ENCODE peak calls at places on chromosomes 5 and 9, in ten cellular contexts. Q is hepatocyte; A is psoas muscle; I is lower lobe of right lung; B is cardiac muscle cell; X is substantia nigra; C is CD8-positive, alpha-beta T cell; Y is heart right ventricle; V is A549; H is spleen. N is an unnamed sample.

GRCh38 chr5:175689147-175689991 is 31.5 kb downstream of the HRH2 start:
- DNase-seq in Q (no peak), A (peak), I (no peak), B (peak), X (no peak), C (no peak), Y (peak), V (no peak), H (peak), N (no peak)

GRCh38 chr9:130732131-130732530 is 38.6 kb downstream of the EXOSC2 start:
- DNase-seq in Q (no peak), A (no peak), I (no peak), B (peak), X (no peak), C (no peak), Y (no peak), V (no peak), H (no peak), N (no peak)

GRCh38 chr9:99127372-99128132 is 22.6 kb downstream of the TGFBR1 start:
- DNase-seq in Q (no peak), A (no peak), I (no peak), B (no peak), X (no peak), C (no peak), Y (no peak), V (no peak), H (no peak), N (no peak)

GRCh38 chr5:122311888-122312669 is at the start of gene SNCAIP:
- DNase-seq in Q (peak), A (peak), I (peak), B (peak), X (no peak), C (no peak), Y (peak), V (peak), H (peak), N (no peak)

GRCh38 chr5:56552612-56553268 is 262.6 kb upstream of the MAP3K1 start:
- DNase-seq in Q (no peak), A (no peak), I (no peak), B (no peak), X (no peak), C (no peak), Y (no peak), V (no peak), H (no peak), N (no peak)

GRCh38 chr5:39130716-39131115 is 56.5 kb upstream of the RICTOR start:
- DNase-seq in Q (no peak), A (no peak), I (no peak), B (no peak), X (no peak), C (no peak), Y (no peak), V (no peak), H (no peak), N (no peak)

GRCh38 chr9:4235951-4236804 is 63.7 kb downstream of the GLIS3 start:
- DNase-seq in Q (peak), A (no peak), I (no peak), B (peak), X (no peak), C (no peak), Y (no peak), V (peak), H (no peak), N (no peak)

GRCh38 chr5:105504-106080 is 13.6 kb downstream of the PLEKHG4B start:
- DNase-seq in Q (no peak), A (no peak), I (no peak), B (no peak), X (no peak), C (no peak), Y (no peak), V (no peak), H (no peak), N (no peak)

GRCh38 chr5:6649186-6649585 is 15.9 kb downstream of the SRD5A1 start:
- DNase-seq in Q (no peak), A (no peak), I (no peak), B (no peak), X (no peak), C (no peak), Y (no peak), V (no peak), H (no peak), N (no peak)

GRCh38 chr9:136225748-136226679 is 19.6 kb downstream of the QSOX2 start:
- DNase-seq in Q (peak), A (peak), I (peak), B (peak), X (no peak), C (peak), Y (peak), V (peak), H (peak), N (peak)

GRCh38 chr5:661891-662750 is 31.0 kb downstream of the TPPP start:
- DNase-seq in Q (no peak), A (peak), I (peak), B (no peak), X (no peak), C (no peak), Y (no peak), V (no peak), H (peak), N (no peak)

GRCh38 chr9:138022121-138022741 is 144.6 kb downstream of the CACNA1B start:
- DNase-seq in Q (peak), A (no peak), I (peak), B (peak), X (no peak), C (no peak), Y (no peak), V (peak), H (peak), N (no peak)

GRCh38 chr5:148924817-148925216 is 98.4 kb downstream of the ADRB2 start:
- DNase-seq in Q (no peak), A (no peak), I (no peak), B (no peak), X (no peak), C (no peak), Y (peak), V (no peak), H (no peak), N (no peak)

GRCh38 chr5:92380069-92380770 is 997.1 kb upstream of the ARRDC3 start:
- DNase-seq in Q (no peak), A (no peak), I (no peak), B (peak), X (no peak), C (no peak), Y (no peak), V (no peak), H (no peak), N (no peak)

GRCh38 chr9:18658764-18659705 is 185.1 kb downstream of the ADAMTSL1 start:
- DNase-seq in Q (no peak), A (no peak), I (no peak), B (peak), X (no peak), C (no peak), Y (no peak), V (no peak), H (no peak), N (no peak)

GRCh38 chr9:76610009-76610352 is 151.0 kb downstream of the GCNT1 start:
- DNase-seq in Q (peak), A (peak), I (peak), B (peak), X (no peak), C (no peak), Y (peak), V (no peak), H (no peak), N (no peak)

GRCh38 chr9:34664281-34665108 is 2.0 kb upstream of the CCL27 start:
- DNase-seq in Q (peak), A (peak), I (peak), B (peak), X (peak), C (peak), Y (peak), V (peak), H (peak), N (peak)

GRCh38 chr9:129291041-129291501 is 113.0 kb upstream of the IER5L start:
- DNase-seq in Q (no peak), A (no peak), I (peak), B (no peak), X (no peak), C (no peak), Y (no peak), V (no peak), H (peak), N (no peak)

GRCh38 chr5:16773990-16774389 is 157.2 kb upstream of the RETREG1 start:
- DNase-seq in Q (no peak), A (no peak), I (no peak), B (peak), X (no peak), C (no peak), Y (no peak), V (no peak), H (no peak), N (no peak)

GRCh38 chr9:101148344-101148743 is 119.8 kb downstream of the PLPPR1 start:
- DNase-seq in Q (no peak), A (no peak), I (no peak), B (no peak), X (no peak), C (no peak), Y (no peak), V (no peak), H (no peak), N (no peak)

GRCh38 chr5:31270396-31270795 is 76.9 kb downstream of the CDH6 start:
- DNase-seq in Q (peak), A (no peak), I (no peak), B (peak), X (no peak), C (no peak), Y (no peak), V (no peak), H (no peak), N (no peak)

GRCh38 chr5:31269259-31269658 is 75.8 kb downstream of the CDH6 start:
- DNase-seq in Q (no peak), A (no peak), I (no peak), B (no peak), X (no peak), C (no peak), Y (no peak), V (no peak), H (no peak), N (no peak)

GRCh38 chr5:31273631-31274378 is 80.3 kb downstream of the CDH6 start:
- DNase-seq in Q (no peak), A (no peak), I (no peak), B (no peak), X (no peak), C (no peak), Y (no peak), V (no peak), H (no peak), N (no peak)

GRCh38 chr5:31271567-31271966 is 78.1 kb downstream of the CDH6 start:
- DNase-seq in Q (no peak), A (no peak), I (no peak), B (no peak), X (no peak), C (no peak), Y (no peak), V (no peak), H (no peak), N (no peak)

DNA sequence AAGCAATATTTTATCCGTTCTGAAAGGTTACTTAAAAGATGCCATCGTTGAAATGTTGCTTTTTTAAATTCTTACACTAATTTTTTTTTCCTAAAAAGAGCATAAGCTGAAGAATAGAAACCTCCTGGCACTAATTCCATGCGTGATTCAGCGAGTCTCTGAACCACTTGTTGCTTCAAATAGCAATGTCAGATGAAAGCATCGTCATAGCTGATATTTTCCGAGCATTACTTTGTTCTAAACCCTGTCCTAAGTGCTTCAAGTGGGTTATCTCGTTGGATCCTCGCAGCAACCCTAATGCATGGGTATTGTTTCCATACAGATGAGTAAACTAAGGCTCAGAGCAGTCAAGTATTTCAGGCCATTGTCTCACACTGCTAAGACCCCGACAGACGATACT is 79.7 kb downstream of the CDH6 start:
- DNase-seq in Q (no peak), A (no peak), I (no peak), B (no peak), X (no peak), C (no peak), Y (no peak), V (no peak), H (no peak), N (no peak)
- H3K27ac ChIP-seq in Q (no peak), A (no peak), I (no peak), B (no peak), X (no peak), C (no peak), Y (no peak), V (no peak), H (no peak), N (no peak)

GRCh38 chr9:7266911-7267555 is 509.3 kb downstream of the KDM4C start:
- DNase-seq in Q (peak), A (no peak), I (no peak), B (no peak), X (no peak), C (no peak), Y (no peak), V (no peak), H (no peak), N (no peak)
- H3K27ac ChIP-seq in Q (peak), A (no peak), I (no peak), B (no peak), X (no peak), C (no peak), Y (no peak), V (no peak), H (no peak), N (no peak)

DNA sequence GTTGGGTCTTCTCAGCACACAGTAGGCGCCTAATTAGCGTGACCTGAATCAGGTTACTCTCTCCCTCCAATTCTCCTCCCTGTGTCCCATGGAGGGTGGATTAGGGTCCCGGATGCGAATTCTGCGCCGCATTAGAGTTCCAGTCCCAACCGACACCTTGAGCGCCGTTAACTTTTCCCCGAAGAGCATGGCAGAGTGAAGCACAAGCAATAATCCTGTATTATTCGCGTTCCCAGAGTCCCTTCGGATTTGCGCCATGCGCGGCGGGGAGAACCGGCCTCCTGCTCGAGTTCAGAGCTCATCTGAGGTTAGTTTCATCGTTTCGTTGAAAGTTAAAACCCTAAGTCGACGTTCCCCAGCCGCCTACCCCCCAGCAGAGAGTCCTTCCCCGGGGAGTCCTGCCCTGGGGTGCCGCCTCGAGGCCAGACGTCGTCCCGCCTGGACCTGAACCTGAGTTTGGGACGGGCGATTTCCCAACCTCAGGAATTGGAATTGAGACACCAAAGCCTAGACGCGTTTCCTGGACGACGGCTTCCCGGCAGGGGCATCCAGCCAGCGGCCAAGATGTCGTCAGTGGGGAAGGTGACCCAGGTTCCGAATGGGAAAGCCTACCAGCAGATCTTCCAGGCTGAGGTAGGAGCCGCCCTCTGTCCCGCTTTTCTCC is at the start of gene CCDC180:
- DNase-seq in Q (no peak), A (peak), I (no peak), B (peak), X (no peak), C (no peak), Y (peak), V (no peak), H (peak), N (no peak)
- H3K27ac ChIP-seq in Q (no peak), A (no peak), I (no peak), B (no peak), X (no peak), C (no peak), Y (no peak), V (no peak), H (no peak), N (no peak)

GRCh38 chr5:104400941-104401340 is 838.4 kb upstream of the NUDT12 start:
- DNase-seq in Q (no peak), A (no peak), I (no peak), B (no peak), X (no peak), C (no peak), Y (no peak), V (no peak), H (no peak), N (no peak)
- H3K27ac ChIP-seq in Q (no peak), A (no peak), I (no peak), B (no peak), X (no peak), C (no peak), Y (no peak), V (no peak), H (no peak), N (no peak)

DNA sequence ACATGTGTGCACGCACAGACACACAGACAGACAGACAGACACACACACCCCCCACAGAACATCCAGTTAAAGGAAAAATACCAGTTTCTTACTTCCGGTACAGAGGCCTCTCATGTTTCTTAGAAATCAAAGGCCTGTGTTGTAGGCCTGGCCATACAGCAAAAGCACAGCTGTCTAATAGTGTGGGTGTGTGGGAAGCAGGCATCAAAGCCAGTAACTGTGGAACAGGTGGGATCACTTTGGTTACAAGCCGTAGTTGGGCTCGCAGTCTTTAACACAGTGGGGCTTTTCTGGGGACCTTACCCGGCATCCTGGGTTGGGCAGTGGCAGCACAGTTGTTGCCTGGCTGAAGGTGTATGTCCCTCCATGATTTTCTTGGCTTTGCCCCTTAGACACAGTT is 55.2 kb downstream of the FBXL7 start:
- DNase-seq in Q (no peak), A (no peak), I (no peak), B (no peak), X (no peak), C (no peak), Y (no peak), V (no peak), H (no peak), N (no peak)
- H3K27ac ChIP-seq in Q (no peak), A (no peak), I (no peak), B (no peak), X (no peak), C (no peak), Y (no peak), V (no peak), H (no peak), N (no peak)

GRCh38 chr9:16266648-16267276 is 603.7 kb downstream of the BNC2 start:
- DNase-seq in Q (no peak), A (no peak), I (no peak), B (no peak), X (no peak), C (no peak), Y (no peak), V (no peak), H (no peak), N (no peak)
- H3K27ac ChIP-seq in Q (peak), A (no peak), I (peak), B (no peak), X (no peak), C (no peak), Y (no peak), V (peak), H (no peak), N (no peak)

GRCh38 chr5:168736201-168736940 is 157.2 kb upstream of the PANK3 start:
- DNase-seq in Q (no peak), A (no peak), I (no peak), B (peak), X (no peak), C (no peak), Y (no peak), V (no peak), H (no peak), N (no peak)

GRCh38 chr5:168740821-168741213 is 161.6 kb upstream of the PANK3 start:
- DNase-seq in Q (no peak), A (no peak), I (no peak), B (no peak), X (no peak), C (no peak), Y (peak), V (no peak), H (no peak), N (no peak)

GRCh38 chr5:168743617-168744016 is 164.4 kb upstream of the PANK3 start:
- DNase-seq in Q (no peak), A (no peak), I (no peak), B (no peak), X (no peak), C (no peak), Y (no peak), V (no peak), H (no peak), N (no peak)

GRCh38 chr5:168737066-168737465 is 157.9 kb upstream of the PANK3 start:
- DNase-seq in Q (no peak), A (no peak), I (no peak), B (no peak), X (no peak), C (no peak), Y (no peak), V (no peak), H (no peak), N (no peak)

GRCh38 chr5:168740055-168740820 is 161.1 kb upstream of the PANK3 start:
- DNase-seq in Q (no peak), A (no peak), I (no peak), B (no peak), X (no peak), C (no peak), Y (no peak), V (no peak), H (no peak), N (no peak)
- H3K27ac ChIP-seq in Q (no peak), A (no peak), I (no peak), B (no peak), X (no peak), C (no peak), Y (peak), V (no peak), H (no peak), N (no peak)

GRCh38 chr5:142222235-142222880 is 102.5 kb downstream of the SPRY4 start:
- DNase-seq in Q (no peak), A (no peak), I (no peak), B (no peak), X (no peak), C (no peak), Y (no peak), V (no peak), H (no peak), N (no peak)

GRCh38 chr5:142225141-142225540 is 99.7 kb downstream of the SPRY4 start:
- DNase-seq in Q (no peak), A (no peak), I (no peak), B (no peak), X (no peak), C (no peak), Y (no peak), V (no peak), H (no peak), N (no peak)

GRCh38 chr5:142219146-142219545 is 105.7 kb downstream of the SPRY4 start:
- DNase-seq in Q (no peak), A (no peak), I (no peak), B (no peak), X (no peak), C (no peak), Y (no peak), V (no peak), H (no peak), N (no peak)

GRCh38 chr5:142222881-142223558 is 101.8 kb downstream of the SPRY4 start:
- DNase-seq in Q (no peak), A (no peak), I (no peak), B (no peak), X (no peak), C (no peak), Y (no peak), V (no peak), H (no peak), N (no peak)

DNA sequence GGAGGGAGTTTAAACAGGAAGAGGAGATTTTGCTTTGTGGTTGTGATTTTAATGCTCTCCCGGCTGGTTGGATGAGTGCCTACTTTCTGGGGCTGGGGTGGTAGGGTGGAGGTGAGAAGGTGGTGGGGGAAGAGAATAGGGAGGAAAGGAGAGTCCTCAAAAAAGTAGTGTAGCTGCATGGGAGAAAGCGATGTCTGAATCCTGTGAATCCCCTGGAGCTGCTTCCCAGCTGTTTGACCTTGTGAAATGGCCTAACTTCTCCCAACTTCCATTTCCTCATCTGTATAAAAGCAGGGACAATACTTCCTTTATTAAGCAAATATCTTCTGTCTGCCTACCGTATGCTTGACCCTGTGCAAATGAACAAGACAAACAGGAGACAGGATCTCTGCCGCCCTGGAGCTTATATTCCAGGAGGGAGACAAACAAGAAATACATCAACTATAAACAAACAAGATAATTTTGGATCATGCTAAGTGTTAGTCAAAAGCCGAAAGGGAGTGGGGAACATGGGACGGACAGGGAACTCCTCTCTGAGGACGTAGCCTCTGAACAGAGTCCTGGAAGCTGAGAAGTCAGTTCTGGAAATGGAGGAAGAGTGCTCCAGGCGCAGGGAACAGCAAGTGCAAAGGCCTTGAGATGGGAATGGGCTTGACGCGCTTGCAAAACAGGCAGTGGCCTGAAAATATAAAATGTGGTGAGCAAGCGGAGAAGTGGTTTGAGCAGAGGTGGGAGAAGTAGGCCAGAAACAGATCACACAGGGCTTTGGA is 103.5 kb downstream of the SPRY4 start:
- DNase-seq in Q (no peak), A (no peak), I (no peak), B (peak), X (no peak), C (no peak), Y (no peak), V (no peak), H (no peak), N (no peak)
- H3K27ac ChIP-seq in Q (no peak), A (no peak), I (peak), B (no peak), X (no peak), C (no peak), Y (no peak), V (peak), H (no peak), N (no peak)

N was measured in CD8-positive, alpha-beta memory T cell.